ENCODE peak calls at places on chromosomes 3 and 15, in four cellular contexts. H is CD8-positive, alpha-beta T cell; U is A549; Y is pancreas. F is an unnamed sample. For H3K4me1, the result is how much of the 10 kb centered on the place peaks cover.

GRCh38 chr3:173891272-173892100 is 493.9 kb downstream of the NLGN1 start:
- DNase-seq in H (no peak), U (no peak), Y (no peak), F (peak)

GRCh38 chr3:158495503-158495902 is 75.5 kb upstream of the MLF1 start:
- DNase-seq in H (no peak), U (no peak), Y (no peak), F (no peak)

GRCh38 chr3:36663666-36664291 is 100.6 kb downstream of the DCLK3 start:
- DNase-seq in H (no peak), U (no peak), Y (no peak), F (peak)

GRCh38 chr15:73464602-73465001 is 21.6 kb downstream of the REC114 start:
- DNase-seq in H (no peak), U (peak), Y (no peak), F (no peak)

GRCh38 chr15:32787949-32788348 is 70.1 kb downstream of the GREM1 start:
- DNase-seq in H (no peak), U (no peak), Y (no peak), F (no peak)

GRCh38 chr3:108088146-108088545 is 2.7 kb downstream of the CD47 start:
- DNase-seq in H (no peak), U (no peak), Y (no peak), F (no peak)

GRCh38 chr3:46829699-46830208 is 33.5 kb downstream of the MYL3 start:
- DNase-seq in H (peak), U (no peak), Y (no peak), F (no peak)

GRCh38 chr3:120802916-120803315 is 60.4 kb downstream of the GTF2E1 start:
- DNase-seq in H (no peak), U (no peak), Y (no peak), F (no peak)

GRCh38 chr15:44726568-44727461 is 9.5 kb upstream of the TRIM69 start:
- DNase-seq in H (peak), U (peak), Y (no peak), F (peak)

GRCh38 chr3:122923611-122924010 is 104.0 kb downstream of the SEMA5B start:
- DNase-seq in H (no peak), U (no peak), Y (no peak), F (no peak)

GRCh38 chr15:89662893-89663673 is 7.8 kb upstream of the KIF7 start:
- DNase-seq in H (no peak), U (no peak), Y (no peak), F (peak)

GRCh38 chr3:11665331-11665730 is 21.6 kb upstream of the VGLL4 start:
- DNase-seq in H (no peak), U (no peak), Y (no peak), F (no peak)

GRCh38 chr15:39787479-39787878 is 4.8 kb upstream of the FSIP1 start:
- DNase-seq in H (no peak), U (no peak), Y (no peak), F (no peak)

GRCh38 chr3:170476291-170476690 is 57.6 kb downstream of the CLDN11 start:
- DNase-seq in H (no peak), U (no peak), Y (no peak), F (no peak)

GRCh38 chr15:69298697-69299441 is at the start of gene PAQR5:
- DNase-seq in H (no peak), U (peak), Y (peak), F (no peak)

GRCh38 chr3:108406661-108407206 is 103.7 kb downstream of the MYH15 start:
- DNase-seq in H (no peak), U (peak), Y (no peak), F (peak)

GRCh38 chr3:178684881-178685590 is 148.8 kb downstream of the KCNMB2 start:
- DNase-seq in H (no peak), U (no peak), Y (no peak), F (no peak)

GRCh38 chr3:193827039-193827669 is 234.1 kb downstream of the OPA1 start:
- DNase-seq in H (no peak), U (no peak), Y (no peak), F (no peak)

GRCh38 chr3:112671930-112672715 is 31.2 kb upstream of the CCDC80 start:
- DNase-seq in H (no peak), U (no peak), Y (no peak), F (no peak)

GRCh38 chr15:50261979-50262378 is 3.5 kb downstream of the HDC start:
- DNase-seq in H (no peak), U (no peak), Y (no peak), F (no peak)

GRCh38 chr3:128355549-128355930 is 111.2 kb downstream of the DNAJB8 start:
- DNase-seq in H (no peak), U (no peak), Y (no peak), F (no peak)

GRCh38 chr3:194537732-194538247 is 51.0 kb upstream of the ATP13A3 start:
- DNase-seq in H (no peak), U (no peak), Y (no peak), F (no peak)

GRCh38 chr3:130839815-130840214 is 54.1 kb upstream of the ATP2C1 start:
- DNase-seq in H (no peak), U (no peak), Y (no peak), F (no peak)

GRCh38 chr15:85333132-85333831 is 47.1 kb upstream of the AKAP13 start:
- DNase-seq in H (no peak), U (no peak), Y (no peak), F (no peak)

GRCh38 chr15:64460737-64461576 is 579 bp downstream of the ZNF609 start:
- DNase-seq in H (peak), U (peak), Y (peak), F (peak)

GRCh38 chr15:38647683-38648082 is 83.1 kb upstream of the RASGRP1 start:
- DNase-seq in H (no peak), U (peak), Y (no peak), F (peak)

GRCh38 chr3:187016639-187017345 is 86.5 kb downstream of the ST6GAL1 start:
- DNase-seq in H (no peak), U (no peak), Y (no peak), F (peak)

GRCh38 chr3:194671511-194671899 is 486 bp downstream of the LSG1 start:
- DNase-seq in H (peak), U (peak), Y (no peak), F (no peak)

GRCh38 chr15:75920079-75920478 is 16.4 kb downstream of the FBXO22 start:
- DNase-seq in H (no peak), U (no peak), Y (no peak), F (no peak)

GRCh38 chr3:105722943-105723556 is 145.8 kb downstream of the CBLB start:
- DNase-seq in H (no peak), U (no peak), Y (no peak), F (no peak)

GRCh38 chr15:63107895-63108546 is 13.6 kb upstream of the LACTB start:
- DNase-seq in H (no peak), U (peak), Y (no peak), F (peak)

GRCh38 chr3:89851974-89852621 is 744.7 kb downstream of the EPHA3 start:
- DNase-seq in H (no peak), U (no peak), Y (no peak), F (no peak)

GRCh38 chr15:79053894-79054293 is 36.7 kb downstream of the RASGRF1 start:
- DNase-seq in H (no peak), U (no peak), Y (no peak), F (no peak)

GRCh38 chr3:61562042-61562809 is 855 bp downstream of the PTPRG start:
- DNase-seq in H (no peak), U (peak), Y (peak), F (peak)

GRCh38 chr3:123032057-123032456 is 4.5 kb upstream of the SEMA5B start:
- DNase-seq in H (no peak), U (no peak), Y (no peak), F (no peak)

GRCh38 chr15:66764067-66764428 is 62.0 kb downstream of the SMAD6 start:
- DNase-seq in H (no peak), U (no peak), Y (no peak), F (no peak)

GRCh38 chr3:146035366-146035765 is 125.6 kb downstream of the PLOD2 start:
- DNase-seq in H (no peak), U (no peak), Y (no peak), F (no peak)

GRCh38 chr3:113238503-113238902 is 27.1 kb downstream of the BOC start:
- DNase-seq in H (no peak), U (no peak), Y (no peak), F (no peak)

DNA sequence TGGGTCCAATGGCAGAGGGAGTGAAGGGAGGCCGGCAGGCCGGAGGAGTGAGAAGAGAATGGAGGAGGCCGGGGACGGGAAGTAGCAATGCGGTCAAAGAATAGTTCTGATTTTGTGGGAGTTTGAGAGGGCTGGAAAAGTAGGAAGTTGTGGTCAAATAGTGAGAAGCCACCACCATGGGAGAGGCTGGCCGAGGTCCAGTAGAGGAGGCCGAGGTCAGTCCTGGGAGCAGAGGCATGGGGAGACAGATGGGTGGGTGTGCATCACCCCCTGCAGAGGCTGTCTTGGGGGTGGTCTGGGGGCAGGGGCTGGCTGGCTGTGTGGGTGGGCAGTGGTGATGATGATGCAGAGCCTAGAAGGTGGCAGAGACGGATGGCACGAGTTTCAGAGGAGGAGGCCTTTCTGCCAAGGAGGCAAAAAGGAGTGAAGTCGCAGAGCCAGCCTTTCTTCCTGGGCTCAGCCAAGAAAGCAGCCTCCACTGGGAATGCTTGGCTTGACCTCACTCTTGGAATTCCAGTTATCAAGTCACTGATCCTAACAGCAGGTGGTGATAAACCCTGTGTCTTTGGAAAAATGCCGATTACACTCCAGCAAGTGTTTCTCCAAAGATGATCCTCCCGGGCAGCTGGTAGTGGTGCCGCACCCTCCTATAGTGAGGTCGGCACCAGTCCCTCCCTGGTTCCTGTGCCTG is 57.3 kb downstream of the ARNT2 start:
- DNase-seq in H (no peak), U (no peak), Y (no peak), F (no peak)
- TF ChIP-seq CTCF in H (no peak), U (no peak), Y (no peak), F (no peak)

DNA sequence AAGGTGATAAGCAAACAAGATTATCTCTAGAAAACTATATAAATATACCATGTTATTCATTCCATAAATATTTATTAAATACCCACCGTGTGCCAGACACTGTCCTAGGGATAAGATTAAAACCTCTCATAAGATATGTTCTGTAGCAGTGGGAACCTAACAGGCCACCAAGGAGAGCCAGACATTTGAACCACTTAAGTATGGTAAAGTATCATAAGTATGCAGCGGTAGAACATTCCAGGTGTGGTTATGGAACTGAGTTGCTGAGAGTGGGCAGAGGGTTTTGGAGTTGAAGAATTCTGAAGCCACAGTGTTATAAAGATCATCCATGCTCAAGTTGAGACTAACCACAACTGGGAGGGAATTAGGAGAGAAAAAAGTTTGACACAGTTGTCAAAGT is 14.7 kb downstream of the FILIP1L start:
- DNase-seq in H (no peak), U (no peak), Y (no peak), F (no peak)
- H3K27ac ChIP-seq in H (no peak), U (no peak), Y (no peak), F (no peak)

DNA sequence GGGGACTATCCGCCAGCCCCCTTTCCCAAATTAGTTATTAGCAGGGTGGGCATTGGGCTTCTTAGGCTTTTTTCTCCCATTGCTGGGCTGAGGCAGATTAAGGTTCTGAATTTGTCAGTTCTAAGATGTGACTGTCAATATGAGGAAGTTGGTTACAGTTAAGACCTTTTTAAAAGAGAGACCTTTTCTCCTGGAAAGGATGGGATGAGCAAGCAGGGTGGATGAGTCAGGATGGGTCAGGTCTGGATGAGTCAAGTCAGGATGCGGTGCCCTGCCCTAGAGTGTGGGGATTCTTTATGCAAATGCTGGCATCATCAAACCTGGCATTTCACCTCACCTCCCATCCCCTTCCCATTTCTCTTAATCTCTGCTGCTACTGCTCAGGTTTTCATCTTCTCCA is 1.9 kb downstream of the AEN start:
- DNase-seq in H (no peak), U (peak), Y (no peak), F (peak)
- H3K4me1 ChIP-seq in H (half or more), U (half or more), Y (under half), F (under half)

DNA sequence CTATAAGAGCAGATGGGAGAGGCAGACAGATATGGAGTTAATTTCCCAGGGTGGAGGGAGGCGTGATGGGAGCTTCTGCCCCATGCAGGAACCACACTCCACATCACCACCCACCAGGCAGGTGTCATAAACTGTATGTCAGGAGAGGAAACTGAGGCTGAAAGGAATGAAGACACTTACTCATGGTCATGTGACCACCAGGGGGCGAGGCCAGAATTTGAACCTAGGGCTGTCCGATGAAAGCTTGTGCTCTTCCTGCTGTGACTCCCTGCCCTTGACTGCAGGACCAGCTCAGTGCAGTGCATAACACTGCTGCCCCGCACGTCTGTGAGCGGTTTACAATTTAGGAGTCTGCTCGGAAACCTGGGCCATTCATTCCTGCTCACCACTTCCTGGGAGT is 28.8 kb downstream of the NUP210 start:
- DNase-seq in H (peak), U (no peak), Y (no peak), F (no peak)
- TF ChIP-seq CTCF in H (no peak), U (peak), Y (no peak), F (peak)

DNA sequence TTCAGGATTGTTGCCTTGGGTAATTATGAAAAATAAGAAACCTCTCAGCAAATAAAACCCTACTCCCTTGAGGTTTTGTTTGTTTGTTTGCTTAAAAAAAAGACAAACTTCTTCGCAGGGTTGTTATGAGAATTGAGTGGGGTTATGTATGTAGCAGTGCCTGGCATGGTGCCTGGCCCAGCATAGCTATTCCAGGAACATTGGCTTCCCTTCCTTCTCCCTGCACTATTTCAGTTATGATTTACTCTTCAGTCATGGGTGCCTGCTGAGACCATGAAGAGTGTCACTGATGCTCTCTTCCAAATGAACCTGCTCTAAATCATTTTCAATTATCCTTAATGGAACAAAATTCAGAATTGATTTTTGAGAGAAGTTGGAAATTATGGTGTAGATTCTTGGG is 283.5 kb upstream of the ROPN1 start:
- DNase-seq in H (no peak), U (no peak), Y (no peak), F (no peak)
- H3K27ac ChIP-seq in H (no peak), U (no peak), Y (no peak), F (no peak)

GRCh38 chr15:67923647-67923971 is 83.8 kb upstream of the RNU6-1 start:
- DNase-seq in H (no peak), U (no peak), Y (no peak), F (no peak)

GRCh38 chr15:67922971-67923646 is 83.3 kb upstream of the RNU6-1 start:
- DNase-seq in H (no peak), U (no peak), Y (no peak), F (no peak)

GRCh38 chr15:67922106-67922505 is 82.3 kb upstream of the RNU6-1 start:
- DNase-seq in H (no peak), U (no peak), Y (no peak), F (no peak)

GRCh38 chr15:67918205-67918861 is 78.5 kb upstream of the RNU6-1 start:
- DNase-seq in H (no peak), U (no peak), Y (no peak), F (no peak)

GRCh38 chr15:67920524-67921240 is 80.8 kb upstream of the RNU6-1 start:
- DNase-seq in H (no peak), U (no peak), Y (no peak), F (no peak)
- H3K4me1 ChIP-seq in H (under half), U (under half), Y (under half), F (under half)

DNA sequence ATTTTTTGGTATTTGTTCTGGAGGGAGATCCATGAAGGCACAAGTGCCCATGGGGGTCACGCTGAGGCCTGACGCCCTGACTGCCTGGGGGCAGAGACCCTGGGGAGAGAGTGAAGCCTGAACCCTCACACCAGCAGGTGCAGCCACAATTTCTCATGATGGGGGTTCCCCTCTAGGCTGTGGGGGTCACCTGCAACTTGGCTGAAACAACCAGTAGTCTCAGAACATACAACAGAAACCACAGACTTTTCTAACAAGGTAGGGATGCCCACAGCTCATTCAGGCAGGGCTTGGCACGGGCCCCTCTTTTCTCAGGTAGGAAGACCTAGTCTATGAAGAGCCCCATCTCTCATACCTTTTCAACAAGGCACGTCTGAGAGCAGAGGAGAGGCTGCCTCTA is 245.1 kb downstream of the ADAMTS17 start:
- DNase-seq in H (no peak), U (no peak), Y (no peak), F (no peak)
- TF ChIP-seq CTCF in H (no peak), U (no peak), Y (no peak), F (no peak)

GRCh38 chr3:188220988-188221818 is 67.2 kb downstream of the LPP start:
- DNase-seq in H (no peak), U (no peak), Y (no peak), F (no peak)
- H3K27ac ChIP-seq in H (no peak), U (peak), Y (no peak), F (no peak)

F was measured in foreskin keratinocyte.